ENCODE peak calls at places on chromosome 22, in eight cellular contexts. One of them, this sample, is unnamed.

GRCh38 chr22:44362249-44363040 is 49.7 kb upstream of the SHISAL1 start:
- DNase-seq in endodermal cell: peak; percentile 28
- DNase-seq in GM10248: no peak
- DNase-seq in cardiac muscle cell: no peak
- DNase-seq in heart left ventricle: no peak
- DNase-seq in GM13977: no peak
- DNase-seq in heart right ventricle: no peak
- DNase-seq in K562: no peak
- DNase-seq in this sample: no peak

GRCh38 chr22:44622147-44622427 is 79.9 kb upstream of the PRR5 start:
- DNase-seq in endodermal cell: peak; percentile 69
- DNase-seq in GM10248: no peak
- DNase-seq in cardiac muscle cell: no peak
- DNase-seq in heart left ventricle: no peak
- DNase-seq in GM13977: no peak
- DNase-seq in heart right ventricle: no peak
- DNase-seq in K562: peak; percentile 27
- DNase-seq in this sample: peak; percentile 40

GRCh38 chr22:29369460-29369859 is 18.9 kb downstream of the AP1B1 start:
- DNase-seq in endodermal cell: peak; percentile 87
- DNase-seq in GM10248: no peak
- DNase-seq in cardiac muscle cell: peak; percentile 81
- DNase-seq in heart left ventricle: peak; percentile 44
- DNase-seq in GM13977: no peak
- DNase-seq in heart right ventricle: peak; percentile 48
- DNase-seq in K562: peak; percentile 42
- DNase-seq in this sample: peak; percentile 39

GRCh38 chr22:30497466-30498150 is 7.9 kb downstream of the SEC14L4 start:
- DNase-seq in endodermal cell: no peak
- DNase-seq in GM10248: no peak
- DNase-seq in cardiac muscle cell: no peak
- DNase-seq in heart left ventricle: no peak
- DNase-seq in GM13977: no peak
- DNase-seq in heart right ventricle: no peak
- DNase-seq in K562: no peak
- DNase-seq in this sample: no peak

GRCh38 chr22:30314918-30315317 is 11.8 kb downstream of the TBC1D10A start:
- DNase-seq in endodermal cell: no peak
- DNase-seq in GM10248: peak; percentile 45
- DNase-seq in cardiac muscle cell: no peak
- DNase-seq in heart left ventricle: no peak
- DNase-seq in GM13977: no peak
- DNase-seq in heart right ventricle: no peak
- DNase-seq in K562: peak; percentile 22
- DNase-seq in this sample: no peak

GRCh38 chr22:50672471-50673230 is at the start of gene SHANK3:
- DNase-seq in endodermal cell: peak; percentile 48
- DNase-seq in GM10248: peak; percentile 43
- DNase-seq in cardiac muscle cell: peak; percentile 21
- DNase-seq in heart left ventricle: peak; percentile 88
- DNase-seq in GM13977: peak; percentile 44
- DNase-seq in heart right ventricle: peak; percentile 92
- DNase-seq in K562: peak; percentile 5
- DNase-seq in this sample: peak; percentile 92

GRCh38 chr22:16717699-16718558 is 107.3 kb downstream of the XKR3 start:
- DNase-seq in endodermal cell: no peak
- DNase-seq in GM10248: no peak
- DNase-seq in cardiac muscle cell: no peak
- DNase-seq in heart left ventricle: no peak
- DNase-seq in GM13977: no peak
- DNase-seq in heart right ventricle: no peak
- DNase-seq in K562: peak; percentile 74
- DNase-seq in this sample: no peak

GRCh38 chr22:17269607-17270261 is 50.5 kb upstream of the ADA2 start:
- DNase-seq in endodermal cell: peak; percentile 64
- DNase-seq in GM10248: no peak
- DNase-seq in cardiac muscle cell: no peak
- DNase-seq in heart left ventricle: no peak
- DNase-seq in GM13977: no peak
- DNase-seq in heart right ventricle: no peak
- DNase-seq in K562: no peak
- DNase-seq in this sample: no peak

GRCh38 chr22:31628969-31629723 is 32.9 kb downstream of the PISD start:
- DNase-seq in endodermal cell: peak; percentile 46
- DNase-seq in GM10248: no peak
- DNase-seq in cardiac muscle cell: no peak
- DNase-seq in heart left ventricle: no peak
- DNase-seq in GM13977: no peak
- DNase-seq in heart right ventricle: no peak
- DNase-seq in K562: no peak
- DNase-seq in this sample: no peak
- TF ChIP-seq CTCF in endodermal cell: no peak
- TF ChIP-seq CTCF in GM10248: peak; percentile 9
- TF ChIP-seq CTCF in cardiac muscle cell: no peak
- TF ChIP-seq CTCF in heart left ventricle: no peak
- TF ChIP-seq CTCF in GM13977: no peak
- TF ChIP-seq CTCF in heart right ventricle: no peak
- TF ChIP-seq CTCF in K562: peak; percentile 1
- TF ChIP-seq CTCF in this sample: no peak

DNA sequence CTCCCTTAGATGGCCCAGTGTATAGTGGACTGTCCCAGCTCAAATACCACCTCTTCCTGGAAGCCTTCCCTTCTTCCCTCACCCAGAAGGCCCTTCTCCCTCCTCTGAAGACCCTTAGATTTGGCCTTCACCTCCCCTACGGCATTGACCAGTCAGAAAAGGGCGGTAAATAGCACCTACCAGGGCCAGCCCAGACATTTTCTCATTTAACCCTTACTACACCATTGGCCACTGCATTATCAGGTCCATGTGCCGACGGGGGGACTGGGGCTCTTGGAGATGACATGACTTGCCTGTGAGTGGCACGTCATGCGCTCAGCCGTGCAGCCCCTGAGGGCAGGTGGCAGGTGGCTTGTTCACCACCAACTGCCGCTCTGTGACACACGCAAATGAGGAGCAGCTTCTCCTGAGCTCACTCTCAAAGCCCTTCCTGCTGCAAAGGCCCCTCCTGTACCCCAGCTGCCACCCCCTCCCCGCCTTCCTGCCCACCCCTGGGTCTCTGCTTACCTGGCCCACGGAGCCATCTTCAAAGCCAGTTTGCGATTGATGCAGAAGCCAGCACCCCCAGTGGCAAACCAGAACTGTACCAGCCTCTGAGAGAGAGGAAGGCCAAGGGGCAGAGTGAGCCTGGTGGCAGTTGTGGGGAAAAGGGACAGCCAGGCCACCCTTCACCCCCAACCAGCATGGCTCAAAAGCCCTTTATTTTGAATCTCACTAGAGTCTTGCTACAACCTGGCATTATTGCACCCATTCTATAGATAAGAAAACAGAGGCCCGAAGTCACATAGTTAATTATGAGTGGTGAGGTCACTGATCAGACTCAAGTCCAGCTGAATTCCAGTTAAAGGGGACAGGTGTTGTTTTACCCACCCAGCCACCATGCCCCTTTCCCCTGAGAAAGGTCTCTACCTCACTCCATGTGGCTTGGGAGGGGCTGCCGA is 9.5 kb downstream of the MFNG start:
- DNase-seq in endodermal cell: no peak
- DNase-seq in GM10248: no peak
- DNase-seq in cardiac muscle cell: no peak
- DNase-seq in heart left ventricle: no peak
- DNase-seq in GM13977: no peak
- DNase-seq in heart right ventricle: no peak
- DNase-seq in K562: no peak
- DNase-seq in this sample: no peak
- TF ChIP-seq CTCF in endodermal cell: no peak
- TF ChIP-seq CTCF in GM10248: no peak
- TF ChIP-seq CTCF in cardiac muscle cell: no peak
- TF ChIP-seq CTCF in heart left ventricle: no peak
- TF ChIP-seq CTCF in GM13977: no peak
- TF ChIP-seq CTCF in heart right ventricle: no peak
- TF ChIP-seq CTCF in K562: no peak
- TF ChIP-seq CTCF in this sample: no peak

GRCh38 chr22:20216863-20217499 is 51.1 kb downstream of the RTN4R start:
- DNase-seq in endodermal cell: no peak
- DNase-seq in GM10248: no peak
- DNase-seq in cardiac muscle cell: no peak
- DNase-seq in heart left ventricle: no peak
- DNase-seq in GM13977: no peak
- DNase-seq in heart right ventricle: no peak
- DNase-seq in K562: no peak
- DNase-seq in this sample: no peak

GRCh38 chr22:20214853-20215252 is 53.3 kb downstream of the RTN4R start:
- DNase-seq in endodermal cell: no peak
- DNase-seq in GM10248: no peak
- DNase-seq in cardiac muscle cell: no peak
- DNase-seq in heart left ventricle: no peak
- DNase-seq in GM13977: no peak
- DNase-seq in heart right ventricle: no peak
- DNase-seq in K562: no peak
- DNase-seq in this sample: no peak

GRCh38 chr22:20213833-20214708 is 54.0 kb downstream of the RTN4R start:
- DNase-seq in endodermal cell: no peak
- DNase-seq in GM10248: no peak
- DNase-seq in cardiac muscle cell: no peak
- DNase-seq in heart left ventricle: no peak
- DNase-seq in GM13977: no peak
- DNase-seq in heart right ventricle: no peak
- DNase-seq in K562: no peak
- DNase-seq in this sample: no peak

GRCh38 chr22:20217563-20217962 is 50.6 kb downstream of the RTN4R start:
- DNase-seq in endodermal cell: no peak
- DNase-seq in GM10248: no peak
- DNase-seq in cardiac muscle cell: no peak
- DNase-seq in heart left ventricle: no peak
- DNase-seq in GM13977: no peak
- DNase-seq in heart right ventricle: no peak
- DNase-seq in K562: no peak
- DNase-seq in this sample: no peak

DNA sequence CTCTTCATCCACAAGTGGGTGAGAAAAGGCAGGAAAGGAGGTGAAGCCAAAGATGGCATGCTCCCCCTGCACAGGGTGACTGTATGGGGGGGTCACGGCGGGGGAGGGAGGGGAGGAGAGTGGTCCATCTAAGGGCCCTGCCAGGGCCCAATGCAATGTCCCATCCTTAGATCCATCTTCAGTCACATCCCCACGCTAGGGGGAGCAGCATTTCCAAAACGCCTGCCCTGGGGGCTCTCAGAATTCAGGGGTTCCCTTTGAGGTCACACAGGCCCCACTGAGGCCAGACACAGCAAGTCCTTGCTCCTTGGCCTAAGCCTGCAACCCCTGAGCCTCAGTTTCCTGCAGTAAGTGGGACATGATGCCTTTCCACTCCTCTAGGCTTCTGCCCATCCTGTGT is 52.4 kb downstream of the RTN4R start:
- DNase-seq in endodermal cell: no peak
- DNase-seq in GM10248: no peak
- DNase-seq in cardiac muscle cell: no peak
- DNase-seq in heart left ventricle: no peak
- DNase-seq in GM13977: no peak
- DNase-seq in heart right ventricle: no peak
- DNase-seq in K562: no peak
- DNase-seq in this sample: no peak
- TF ChIP-seq CTCF in endodermal cell: peak; percentile 27
- TF ChIP-seq CTCF in GM10248: peak; percentile 12
- TF ChIP-seq CTCF in cardiac muscle cell: no peak
- TF ChIP-seq CTCF in heart left ventricle: no peak
- TF ChIP-seq CTCF in GM13977: peak; percentile 8
- TF ChIP-seq CTCF in heart right ventricle: no peak
- TF ChIP-seq CTCF in K562: peak; percentile 59
- TF ChIP-seq CTCF in this sample: no peak

GRCh38 chr22:42793848-42794405 is 63.1 kb downstream of the ARFGAP3 start:
- DNase-seq in endodermal cell: peak; percentile 47
- DNase-seq in GM10248: no peak
- DNase-seq in cardiac muscle cell: no peak
- DNase-seq in heart left ventricle: no peak
- DNase-seq in GM13977: no peak
- DNase-seq in heart right ventricle: no peak
- DNase-seq in K562: no peak
- DNase-seq in this sample: no peak
- TF ChIP-seq CTCF in endodermal cell: no peak
- TF ChIP-seq CTCF in GM10248: no peak
- TF ChIP-seq CTCF in cardiac muscle cell: no peak
- TF ChIP-seq CTCF in heart left ventricle: no peak
- TF ChIP-seq CTCF in GM13977: no peak
- TF ChIP-seq CTCF in heart right ventricle: no peak
- TF ChIP-seq CTCF in K562: no peak
- TF ChIP-seq CTCF in this sample: no peak

GRCh38 chr22:47008208-47008885 is 245.9 kb downstream of the TBC1D22A start:
- DNase-seq in endodermal cell: no peak
- DNase-seq in GM10248: no peak
- DNase-seq in cardiac muscle cell: no peak
- DNase-seq in heart left ventricle: no peak
- DNase-seq in GM13977: no peak
- DNase-seq in heart right ventricle: no peak
- DNase-seq in K562: no peak
- DNase-seq in this sample: no peak
- TF ChIP-seq CTCF in endodermal cell: no peak
- TF ChIP-seq CTCF in GM10248: no peak
- TF ChIP-seq CTCF in cardiac muscle cell: no peak
- TF ChIP-seq CTCF in heart left ventricle: no peak
- TF ChIP-seq CTCF in GM13977: no peak
- TF ChIP-seq CTCF in heart right ventricle: no peak
- TF ChIP-seq CTCF in K562: no peak
- TF ChIP-seq CTCF in this sample: no peak

GRCh38 chr22:46251266-46251665 is 1.2 kb upstream of the CDPF1 start:
- DNase-seq in endodermal cell: no peak
- DNase-seq in GM10248: no peak
- DNase-seq in cardiac muscle cell: no peak
- DNase-seq in heart left ventricle: no peak
- DNase-seq in GM13977: no peak
- DNase-seq in heart right ventricle: no peak
- DNase-seq in K562: peak; percentile 22
- DNase-seq in this sample: no peak

GRCh38 chr22:46251816-46252380 is 1.8 kb upstream of the CDPF1 start:
- DNase-seq in endodermal cell: no peak
- DNase-seq in GM10248: no peak
- DNase-seq in cardiac muscle cell: no peak
- DNase-seq in heart left ventricle: no peak
- DNase-seq in GM13977: no peak
- DNase-seq in heart right ventricle: no peak
- DNase-seq in K562: no peak
- DNase-seq in this sample: no peak

GRCh38 chr22:46247443-46247975 is 2.6 kb downstream of the CDPF1 start:
- DNase-seq in endodermal cell: no peak
- DNase-seq in GM10248: no peak
- DNase-seq in cardiac muscle cell: no peak
- DNase-seq in heart left ventricle: no peak
- DNase-seq in GM13977: no peak
- DNase-seq in heart right ventricle: no peak
- DNase-seq in K562: no peak
- DNase-seq in this sample: no peak

GRCh38 chr22:46250783-46251125 is 661 bp upstream of the CDPF1 start:
- DNase-seq in endodermal cell: no peak
- DNase-seq in GM10248: no peak
- DNase-seq in cardiac muscle cell: no peak
- DNase-seq in heart left ventricle: no peak
- DNase-seq in GM13977: no peak
- DNase-seq in heart right ventricle: no peak
- DNase-seq in K562: peak; percentile 36
- DNase-seq in this sample: no peak

GRCh38 chr22:46250035-46250782 is at the start of gene CDPF1:
- DNase-seq in endodermal cell: peak; percentile 94
- DNase-seq in GM10248: peak; percentile 96
- DNase-seq in cardiac muscle cell: peak; percentile 87
- DNase-seq in heart left ventricle: peak; percentile 94
- DNase-seq in GM13977: peak; percentile 96
- DNase-seq in heart right ventricle: peak; percentile 93
- DNase-seq in K562: peak; percentile 90
- DNase-seq in this sample: peak; percentile 91
- TF ChIP-seq CTCF in endodermal cell: no peak
- TF ChIP-seq CTCF in GM10248: no peak
- TF ChIP-seq CTCF in cardiac muscle cell: no peak
- TF ChIP-seq CTCF in heart left ventricle: no peak
- TF ChIP-seq CTCF in GM13977: peak; percentile 24
- TF ChIP-seq CTCF in heart right ventricle: no peak
- TF ChIP-seq CTCF in K562: peak; percentile 13
- TF ChIP-seq CTCF in this sample: no peak

This sample was measured in endothelial cell.